ENCODE peak calls at places on chromosomes 11 and 22, in nine cellular contexts. G, D, F, K, S, H, Z, W and U are unnamed samples.
A peak's percentile ranks its signal among the peaks of the same experiment; 100 is the strongest.

GRCh38 chr11:115672412-115672811 is 168.2 kb upstream of the CADM1 start:
- DNase-seq in G (no peak), D (no peak), F (no peak), K (no peak), S (no peak), H (no peak), Z (no peak), W (no peak), U (no peak)

GRCh38 chr11:44032304-44033085 is 15.3 kb upstream of the ACCSL start:
- DNase-seq in G (no peak), D (no peak), F (peak; percentile 76), K (no peak), S (no peak), H (no peak), Z (no peak), W (no peak), U (no peak)

GRCh38 chr11:86713552-86713951 is 41.1 kb upstream of the ME3 start:
- DNase-seq in G (no peak), D (peak; percentile 64), F (no peak), K (no peak), S (no peak), H (no peak), Z (no peak), W (no peak), U (no peak)

GRCh38 chr11:114168086-114168448 is 108.6 kb downstream of the ZBTB16 start:
- DNase-seq in G (no peak), D (no peak), F (no peak), K (no peak), S (no peak), H (no peak), Z (no peak), W (no peak), U (no peak)

GRCh38 chr11:40274017-40274416 is 1185.4 kb downstream of the LRRC4C start:
- DNase-seq in G (no peak), D (no peak), F (no peak), K (peak; percentile 2), S (no peak), H (no peak), Z (no peak), W (no peak), U (no peak)

GRCh38 chr11:2263724-2264360 is 6.5 kb downstream of the ASCL2 start:
- DNase-seq in G (no peak), D (no peak), F (no peak), K (no peak), S (no peak), H (no peak), Z (no peak), W (no peak), U (no peak)

GRCh38 chr11:78684377-78684776 is 109.7 kb upstream of the NARS2 start:
- DNase-seq in G (no peak), D (peak; percentile 59), F (no peak), K (no peak), S (no peak), H (peak; percentile 52), Z (no peak), W (no peak), U (no peak)

GRCh38 chr11:44066732-44067131 is 662 bp downstream of the ACCS start:
- DNase-seq in G (no peak), D (no peak), F (peak; percentile 88), K (peak; percentile 89), S (peak; percentile 31), H (no peak), Z (peak; percentile 42), W (peak; percentile 63), U (no peak)

GRCh38 chr11:4090258-4090657 is 4.3 kb upstream of the RRM1 start:
- DNase-seq in G (no peak), D (no peak), F (no peak), K (no peak), S (no peak), H (no peak), Z (no peak), W (no peak), U (no peak)

GRCh38 chr22:42304021-42304790 is 33.8 kb upstream of the TCF20 start:
- DNase-seq in G (no peak), D (no peak), F (no peak), K (no peak), S (no peak), H (no peak), Z (no peak), W (peak; percentile 47), U (no peak)
- TF ChIP-seq EZH2phosphoT487 in G (no peak), D (no peak), F (no peak), K (no peak), S (no peak), H (no peak), Z (no peak), W (no peak), U (no peak)

DNA sequence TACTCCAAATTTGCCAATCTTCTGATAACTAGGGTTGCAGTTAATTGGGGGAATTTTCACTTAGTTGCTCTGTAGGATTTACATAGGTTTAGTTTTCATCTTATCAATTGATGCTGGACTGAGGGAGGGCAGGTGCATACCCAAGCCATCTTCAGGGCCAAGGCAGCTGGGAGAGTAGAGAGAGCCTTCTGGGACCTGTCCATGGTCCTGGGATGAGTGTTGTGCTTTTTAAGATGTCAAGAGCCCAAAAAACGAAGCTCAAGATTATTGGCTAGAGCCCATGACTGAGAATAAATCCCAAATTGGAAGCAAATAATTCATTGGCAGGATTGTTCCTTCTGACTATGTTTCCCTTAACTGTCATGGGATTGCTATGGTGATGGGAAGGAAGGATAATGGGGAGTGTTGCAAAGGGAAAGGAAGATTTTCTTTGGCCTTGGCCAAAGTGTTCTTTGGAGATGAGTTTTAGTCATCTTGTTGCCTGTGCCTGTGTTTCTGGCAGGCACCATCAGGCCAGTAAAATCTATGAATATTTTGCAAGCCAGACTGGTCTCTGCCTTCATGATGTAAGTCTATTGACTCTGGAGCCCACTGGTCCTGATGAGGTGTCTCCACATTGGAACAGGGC is 4.5 kb downstream of the SLC22A6 start:
- DNase-seq in G (no peak), D (peak; percentile 56), F (peak; percentile 30), K (peak; percentile 32), S (no peak), H (peak; percentile 42), Z (no peak), W (peak; percentile 48), U (no peak)
- TF ChIP-seq EZH2phosphoT487 in G (no peak), D (no peak), F (no peak), K (no peak), S (no peak), H (no peak), Z (no peak), W (no peak), U (no peak)

GRCh38 chr11:126357969-126358762 is 2.7 kb downstream of the ST3GAL4 start:
- DNase-seq in G (no peak), D (no peak), F (peak; percentile 45), K (no peak), S (no peak), H (no peak), Z (no peak), W (no peak), U (no peak)

GRCh38 chr11:126354631-126355323 is 709 bp upstream of the ST3GAL4 start:
- DNase-seq in G (peak; percentile 48), D (no peak), F (peak; percentile 31), K (no peak), S (no peak), H (no peak), Z (no peak), W (no peak), U (no peak)

GRCh38 chr11:126357055-126357962 is 1.8 kb downstream of the ST3GAL4 start:
- DNase-seq in G (no peak), D (no peak), F (peak; percentile 81), K (no peak), S (no peak), H (no peak), Z (no peak), W (no peak), U (no peak)

GRCh38 chr11:126355324-126355925 is at the start of gene ST3GAL4:
- DNase-seq in G (peak; percentile 83), D (peak; percentile 96), F (peak; percentile 79), K (peak; percentile 83), S (no peak), H (peak; percentile 89), Z (peak; percentile 100), W (peak; percentile 88), U (peak; percentile 51)

DNA sequence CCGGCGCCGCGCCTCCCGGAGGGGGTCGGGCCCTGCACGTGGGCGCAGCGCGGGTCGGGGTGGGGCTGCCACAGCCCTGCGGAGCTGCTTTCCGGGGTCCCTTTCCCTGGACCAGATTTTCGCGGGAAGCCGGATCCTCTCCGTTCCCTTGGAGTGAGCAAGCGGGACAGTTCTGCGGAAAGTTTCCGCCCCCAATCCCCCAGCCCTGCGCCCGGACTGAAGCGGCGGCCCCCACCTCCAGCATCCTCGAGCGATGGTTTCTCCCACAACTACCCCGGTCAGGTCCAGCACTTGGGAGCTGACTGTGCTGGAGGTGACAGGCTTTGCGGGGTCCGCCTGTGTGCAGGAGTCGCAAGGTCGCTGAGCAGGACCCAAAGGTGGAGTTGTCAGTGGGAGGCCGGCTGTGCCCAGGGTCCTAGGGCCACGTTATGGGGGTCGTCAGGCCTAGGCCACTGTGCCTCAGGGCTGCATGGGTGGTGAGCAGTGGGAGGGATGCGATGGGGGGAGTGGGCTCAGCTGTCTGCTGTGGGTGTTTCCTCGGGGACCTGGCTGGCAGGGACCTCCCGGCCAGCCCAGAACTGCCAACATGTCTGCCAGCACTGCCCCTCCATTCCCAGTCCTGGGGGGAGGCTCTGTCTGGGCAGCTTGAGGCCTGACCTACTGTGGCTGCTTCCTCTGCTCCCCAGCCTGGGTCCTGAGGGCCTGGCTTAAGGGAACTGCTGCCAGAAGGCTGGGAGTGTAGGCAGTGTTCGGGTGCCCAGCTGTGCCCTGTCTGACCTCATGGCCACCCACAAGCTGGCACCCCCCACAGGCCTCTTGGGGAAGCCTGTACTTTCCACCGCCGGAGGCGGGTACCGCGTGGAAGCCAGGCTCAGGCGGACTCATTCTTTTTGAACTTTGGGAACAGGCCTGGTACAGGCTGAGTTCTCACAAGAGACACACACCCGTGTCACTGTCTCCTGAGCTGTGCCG is 726 bp downstream of the ST3GAL4 start:
- DNase-seq in G (peak; percentile 46), D (no peak), F (peak; percentile 81), K (peak; percentile 31), S (no peak), H (peak; percentile 57), Z (peak; percentile 58), W (no peak), U (no peak)
- TF ChIP-seq EZH2phosphoT487 in G (no peak), D (no peak), F (no peak), K (no peak), S (no peak), H (no peak), Z (no peak), W (no peak), U (no peak)

DNA sequence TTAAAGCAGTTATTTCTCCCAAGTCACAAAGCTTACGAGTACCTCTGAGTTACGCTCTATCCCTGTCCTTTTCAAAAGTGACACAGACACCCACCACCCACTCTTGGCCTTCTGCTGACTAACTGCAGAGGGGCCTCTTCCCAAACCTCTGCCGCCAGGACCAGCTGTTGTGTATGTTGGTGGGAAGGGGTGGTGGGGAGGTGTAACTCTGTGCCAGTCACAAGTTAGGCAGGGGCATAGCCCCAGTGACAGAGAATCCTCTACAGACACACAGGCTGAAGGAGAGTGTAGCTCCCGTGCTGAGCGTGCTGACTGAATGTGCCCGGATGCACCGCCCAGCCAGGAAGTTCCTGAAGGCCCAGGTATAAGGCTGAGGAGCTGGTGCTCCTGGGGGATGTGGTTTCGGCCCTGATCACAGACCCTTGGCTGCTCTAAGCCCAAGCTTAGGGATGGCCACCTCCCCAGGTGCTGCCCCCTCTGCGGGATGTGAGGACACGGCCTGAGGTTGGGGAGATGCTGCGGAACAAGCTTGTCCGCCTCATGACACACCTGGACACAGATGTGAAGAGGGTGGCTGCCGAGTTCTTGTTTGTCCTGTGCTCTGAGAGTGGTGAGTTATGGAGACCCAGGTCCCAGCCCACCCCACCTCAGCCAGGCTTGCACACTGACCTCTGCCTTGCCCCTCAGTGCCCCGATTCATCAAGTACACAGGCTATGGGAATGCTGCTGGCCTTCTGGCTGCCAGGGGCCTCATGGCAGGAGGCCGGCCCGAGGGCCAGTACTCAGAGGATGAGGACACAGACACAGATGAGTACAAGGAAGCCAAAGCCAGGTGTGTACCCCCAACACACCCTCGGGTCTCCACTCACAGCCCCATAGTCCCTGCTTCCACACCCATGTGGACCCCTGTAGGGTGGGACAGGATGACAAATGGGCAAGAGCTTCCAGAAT is 4.9 kb downstream of the RIC8A start:
- DNase-seq in G (no peak), D (no peak), F (no peak), K (no peak), S (no peak), H (no peak), Z (no peak), W (no peak), U (no peak)
- TF ChIP-seq EZH2phosphoT487 in G (no peak), D (no peak), F (no peak), K (no peak), S (no peak), H (no peak), Z (no peak), W (no peak), U (no peak)